ENCODE peak calls at places on chromosomes 1 and 21, in eight cellular contexts. V is tibial nerve, M is astrocyte of the cerebellum, I is NB4, T is bronchial epithelial cell, B is epithelial cell of esophagus, U is ovary, Q is heart left ventricle. X is an unnamed sample.

GRCh38 chr1:92583821-92584760 is 97.4 kb upstream of the GFI1 start:
- DNase-seq in V (no peak), M (peak), I (peak), T (peak), B (peak), U (no peak), Q (no peak), X (no peak)

GRCh38 chr1:197810812-197811211 is 35.5 kb upstream of the DENND1B start:
- DNase-seq in V (no peak), M (no peak), I (no peak), T (no peak), B (no peak), U (no peak), Q (no peak), X (no peak)

GRCh38 chr1:84726593-84727275 is 36.5 kb upstream of the SSX2IP start:
- DNase-seq in V (no peak), M (peak), I (no peak), T (peak), B (peak), U (no peak), Q (no peak), X (no peak)

GRCh38 chr1:221336141-221336540 is 405.7 kb downstream of the DUSP10 start:
- DNase-seq in V (no peak), M (no peak), I (no peak), T (no peak), B (no peak), U (no peak), Q (no peak), X (no peak)

GRCh38 chr21:31298618-31299269 is 45.3 kb downstream of the TIAM1 start:
- DNase-seq in V (no peak), M (peak), I (no peak), T (peak), B (peak), U (no peak), Q (no peak), X (no peak)

GRCh38 chr1:231418101-231418740 is 3.9 kb downstream of the EGLN1 start:
- DNase-seq in V (no peak), M (no peak), I (no peak), T (no peak), B (no peak), U (no peak), Q (no peak), X (no peak)

GRCh38 chr1:54795841-54796468 is 5.2 kb downstream of the TTC22 start:
- DNase-seq in V (no peak), M (no peak), I (no peak), T (no peak), B (no peak), U (no peak), Q (no peak), X (no peak)

GRCh38 chr1:114482585-114482984 is 28.4 kb downstream of the TRIM33 start:
- DNase-seq in V (no peak), M (no peak), I (peak), T (peak), B (peak), U (no peak), Q (no peak), X (no peak)

GRCh38 chr21:42515708-42516502 is 2.3 kb downstream of the SLC37A1 start:
- DNase-seq in V (no peak), M (no peak), I (no peak), T (peak), B (peak), U (no peak), Q (no peak), X (no peak)

GRCh38 chr21:33880626-33881025 is 35.0 kb downstream of the ATP5PO start:
- DNase-seq in V (no peak), M (no peak), I (no peak), T (no peak), B (no peak), U (no peak), Q (no peak), X (no peak)

GRCh38 chr1:26696191-26696644 is 403 bp downstream of the ARID1A start:
- DNase-seq in V (no peak), M (no peak), I (no peak), T (no peak), B (no peak), U (no peak), Q (no peak), X (peak)

GRCh38 chr1:64223329-64224151 is 20.1 kb downstream of the UBE2U start:
- DNase-seq in V (no peak), M (peak), I (peak), T (peak), B (peak), U (no peak), Q (no peak), X (no peak)

GRCh38 chr1:59237905-59238304 is 59.0 kb upstream of the FGGY start:
- DNase-seq in V (no peak), M (no peak), I (no peak), T (peak), B (peak), U (no peak), Q (no peak), X (no peak)

DNA sequence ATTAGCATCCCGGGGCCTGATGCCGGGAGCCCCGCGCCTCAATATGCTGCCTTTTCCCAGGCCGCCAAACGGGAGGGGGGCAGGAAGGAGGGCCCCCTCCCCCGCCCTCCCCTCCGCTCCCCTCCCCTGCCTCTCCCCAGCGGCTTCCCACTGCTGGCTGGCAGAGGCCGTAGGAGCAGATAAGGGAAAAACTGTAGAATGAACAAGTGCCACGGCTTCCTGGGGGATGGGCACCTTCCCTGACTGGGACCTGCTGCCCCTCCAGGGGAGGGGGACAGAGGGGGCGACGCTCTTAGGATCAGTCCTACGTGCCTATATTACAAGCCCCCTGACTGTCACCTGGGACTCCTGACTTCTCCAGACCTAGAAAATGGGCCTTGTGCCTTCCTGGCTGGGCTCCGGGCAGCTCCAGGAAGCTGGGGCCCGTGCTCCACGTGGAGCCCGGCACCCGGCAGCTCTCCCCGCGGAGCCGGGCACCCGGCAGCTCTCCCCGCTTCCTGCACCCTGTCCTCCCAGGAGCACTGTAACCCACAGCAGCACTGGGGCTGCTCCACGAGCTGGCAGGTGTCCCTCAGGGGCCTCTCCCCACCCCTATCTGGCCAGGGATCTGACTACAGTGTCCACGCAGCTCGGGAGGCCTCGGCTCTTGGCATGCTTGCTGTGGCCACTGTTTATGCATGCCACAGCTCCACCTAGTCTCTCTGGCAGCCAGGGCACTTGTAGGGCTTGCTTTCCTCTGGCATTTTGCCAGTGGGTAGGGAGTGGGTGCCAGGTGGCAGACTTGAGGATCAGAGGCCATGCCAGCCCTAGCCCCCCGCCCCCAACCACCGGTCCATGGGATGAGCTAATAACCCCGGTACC is 668 bp upstream of the HES5 start:
- DNase-seq in V (no peak), M (no peak), I (no peak), T (no peak), B (peak), U (no peak), Q (no peak), X (no peak)
- TF ChIP-seq CTCF in V (no peak), M (no peak), I (no peak), T (peak), B (peak), U (no peak), Q (no peak), X (no peak)

DNA sequence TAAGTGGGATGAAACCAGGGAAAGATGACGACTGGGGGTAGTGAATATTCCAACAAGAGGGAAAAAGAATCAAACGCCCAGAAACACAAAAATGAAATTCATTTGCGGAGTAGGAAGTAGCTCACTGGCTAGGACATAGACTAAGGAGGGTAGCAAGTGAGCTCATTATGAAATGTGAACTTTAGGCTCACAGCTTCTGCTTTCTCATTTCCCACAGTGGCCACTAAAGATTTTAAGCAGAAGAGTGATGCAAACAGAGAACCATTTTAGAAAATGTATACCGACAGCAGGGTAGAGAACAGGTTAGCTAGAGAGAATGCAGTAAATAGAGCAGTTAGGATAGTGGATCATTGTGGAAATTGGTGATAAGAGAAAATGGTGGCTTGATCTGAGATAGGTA is 3.5 kb downstream of the CD48 start:
- DNase-seq in V (no peak), M (no peak), I (peak), T (no peak), B (no peak), U (no peak), Q (no peak), X (no peak)
- H3K4me3 ChIP-seq in V (no peak), M (no peak), I (no peak), T (no peak), B (no peak), U (no peak), Q (no peak), X (no peak)

GRCh38 chr1:177302365-177303044 is 131.7 kb downstream of the BRINP2 start:
- DNase-seq in V (no peak), M (no peak), I (no peak), T (no peak), B (no peak), U (no peak), Q (peak), X (peak)
- TF ChIP-seq CTCF in V (no peak), M (no peak), I (no peak), T (no peak), B (peak), U (no peak), Q (no peak), X (no peak)

GRCh38 chr1:180157108-180157507 is 2.4 kb downstream of the QSOX1 start:
- DNase-seq in V (no peak), M (no peak), I (peak), T (no peak), B (no peak), U (no peak), Q (no peak), X (no peak)

GRCh38 chr1:180157576-180158057 is 2.9 kb downstream of the QSOX1 start:
- DNase-seq in V (no peak), M (no peak), I (no peak), T (peak), B (no peak), U (no peak), Q (no peak), X (no peak)

GRCh38 chr1:180155202-180155682 is 573 bp downstream of the QSOX1 start:
- DNase-seq in V (no peak), M (no peak), I (peak), T (no peak), B (no peak), U (peak), Q (no peak), X (no peak)

GRCh38 chr1:180156201-180156600 is 1.5 kb downstream of the QSOX1 start:
- DNase-seq in V (no peak), M (no peak), I (peak), T (no peak), B (no peak), U (no peak), Q (no peak), X (no peak)

GRCh38 chr1:180156631-180157091 is 2.0 kb downstream of the QSOX1 start:
- DNase-seq in V (no peak), M (no peak), I (peak), T (peak), B (peak), U (no peak), Q (no peak), X (no peak)
- H3K4me3 ChIP-seq in V (no peak), M (no peak), I (peak), T (no peak), B (peak), U (no peak), Q (no peak), X (peak)

GRCh38 chr1:162135271-162135775 is 65.8 kb downstream of the NOS1AP start:
- DNase-seq in V (no peak), M (no peak), I (no peak), T (no peak), B (no peak), U (no peak), Q (no peak), X (no peak)

GRCh38 chr1:162139398-162139685 is 69.9 kb downstream of the NOS1AP start:
- DNase-seq in V (no peak), M (no peak), I (no peak), T (no peak), B (no peak), U (no peak), Q (no peak), X (no peak)

GRCh38 chr1:162138599-162139397 is 69.3 kb downstream of the NOS1AP start:
- DNase-seq in V (no peak), M (no peak), I (no peak), T (no peak), B (no peak), U (no peak), Q (no peak), X (no peak)

GRCh38 chr1:162138107-162138506 is 68.6 kb downstream of the NOS1AP start:
- DNase-seq in V (no peak), M (no peak), I (no peak), T (no peak), B (no peak), U (no peak), Q (no peak), X (no peak)

DNA sequence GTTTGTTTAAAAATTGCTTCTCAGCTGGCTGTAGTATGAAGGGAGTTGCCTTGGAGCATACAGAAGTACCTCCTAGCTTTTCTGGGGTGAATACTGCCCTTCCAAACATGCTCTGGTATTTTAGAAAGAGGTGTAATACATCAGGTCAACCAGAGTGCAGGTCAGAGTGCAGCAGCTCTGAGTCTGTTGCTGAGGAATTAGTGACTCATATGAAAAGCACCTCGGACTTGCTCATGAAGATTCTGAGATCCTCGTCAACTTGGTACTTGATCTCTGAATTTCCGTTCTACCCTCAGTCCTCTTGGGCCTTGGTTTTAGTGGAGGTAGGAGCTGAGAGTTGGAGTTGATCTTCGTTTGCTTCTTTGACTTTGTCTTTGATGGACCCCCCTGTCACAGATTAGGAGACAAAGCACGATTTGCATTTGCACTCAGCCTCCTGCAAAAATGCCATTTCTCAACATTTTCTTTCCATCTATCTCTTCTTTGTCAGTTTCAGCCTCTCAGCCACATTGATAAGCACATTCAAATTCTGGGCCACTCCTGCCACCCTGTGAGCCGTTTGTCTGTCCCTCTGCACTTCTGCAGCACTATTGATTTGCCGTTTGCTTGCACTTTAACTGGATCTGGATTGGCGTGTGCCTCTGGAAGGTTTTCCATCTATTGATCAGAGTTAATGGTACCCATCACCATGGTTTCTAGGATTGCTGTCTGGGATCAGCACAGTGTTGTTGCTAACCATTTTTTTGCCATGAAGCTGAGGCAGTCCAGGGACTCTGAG is 67.5 kb downstream of the NOS1AP start:
- DNase-seq in V (no peak), M (peak), I (no peak), T (peak), B (peak), U (no peak), Q (no peak), X (no peak)
- TF ChIP-seq CTCF in V (no peak), M (no peak), I (no peak), T (no peak), B (no peak), U (no peak), Q (no peak), X (no peak)

GRCh38 chr1:5862051-5862825 is 130.0 kb downstream of the NPHP4 start:
- DNase-seq in V (no peak), M (no peak), I (no peak), T (no peak), B (no peak), U (no peak), Q (no peak), X (no peak)
- H3K4me3 ChIP-seq in V (no peak), M (no peak), I (no peak), T (no peak), B (no peak), U (no peak), Q (no peak), X (no peak)

GRCh38 chr1:10911274-10912166 is 100.9 kb upstream of the TARDBP start:
- DNase-seq in V (no peak), M (no peak), I (no peak), T (no peak), B (no peak), U (no peak), Q (no peak), X (no peak)

GRCh38 chr1:10912441-10912840 is 100.0 kb upstream of the TARDBP start:
- DNase-seq in V (no peak), M (no peak), I (no peak), T (no peak), B (no peak), U (no peak), Q (no peak), X (no peak)

GRCh38 chr1:10908266-10908665 is 104.2 kb upstream of the TARDBP start:
- DNase-seq in V (no peak), M (no peak), I (no peak), T (no peak), B (no peak), U (no peak), Q (no peak), X (no peak)

GRCh38 chr1:10910490-10911273 is 101.8 kb upstream of the TARDBP start:
- DNase-seq in V (no peak), M (no peak), I (peak), T (no peak), B (no peak), U (no peak), Q (no peak), X (no peak)

DNA sequence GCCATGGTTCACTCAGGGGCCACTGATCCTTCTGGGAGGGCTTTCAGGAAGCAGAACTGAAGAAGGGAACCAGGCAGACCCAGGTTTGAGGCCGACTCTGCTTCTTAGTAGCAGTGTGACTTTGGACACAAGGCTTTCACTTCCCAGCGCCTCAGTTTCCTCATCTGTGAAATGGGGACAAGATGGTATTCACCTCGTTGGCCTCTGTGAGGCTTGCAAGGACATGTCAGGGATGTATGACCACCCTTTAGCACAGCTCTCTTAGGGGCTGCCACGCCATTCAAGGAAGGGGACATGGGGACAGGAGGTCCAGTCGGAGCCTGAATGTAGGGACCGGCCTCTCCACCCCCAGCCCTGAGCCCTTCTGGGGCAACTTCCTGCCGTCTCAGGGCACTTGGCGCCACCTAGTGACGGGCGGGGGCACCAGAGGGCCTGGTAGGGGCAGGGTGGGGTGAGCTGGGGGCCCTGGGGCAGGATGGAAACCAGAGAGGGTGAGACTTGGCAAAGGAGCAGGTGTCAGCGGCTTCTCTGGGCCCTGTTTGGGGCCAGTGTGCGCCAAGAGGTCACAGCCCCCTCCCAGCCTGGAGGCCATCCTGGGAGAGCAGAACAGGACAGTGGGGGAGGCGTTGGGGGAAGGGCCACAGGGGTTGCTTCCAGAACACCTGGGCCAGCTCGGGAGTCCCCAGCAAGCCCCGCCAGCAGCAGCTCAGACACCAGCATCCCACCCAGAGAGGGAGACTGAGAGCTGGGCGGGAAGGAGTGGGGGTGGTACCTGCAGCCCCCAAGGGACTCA is 102.6 kb upstream of the TARDBP start:
- DNase-seq in V (no peak), M (no peak), I (peak), T (peak), B (peak), U (peak), Q (no peak), X (peak)
- TF ChIP-seq CTCF in V (no peak), M (peak), I (peak), T (peak), B (peak), U (no peak), Q (peak), X (peak)